ENCODE peak calls at places on chromosomes 5 and 9, in ten cellular contexts. P is dermis microvascular lymphatic vessel endothelial cell; W is stimulated activated CD8-positive, alpha-beta memory T cell treated with anti-CD3 and anti-CD28 coated beads, Interleukin-2, amount 100 ng/mL, for 48 hours; Q is activated T-cell treated with anti-CD3 and anti-CD28 coated beads, Interleukin-2, amount 50 U/mL, for 72 hours; G is NCI-H774; V is cerebellar cortex; E is neuronal stem cell; Y is substantia nigra; B is WERI-Rb-1; N is Daoy. A is an unnamed sample.

GRCh38 chr5:135069016-135069770 is 35.2 kb upstream of the PITX1 start:
- DNase-seq in Y (no peak), N (no peak), E (peak; percentile 95), V (no peak), W (no peak), B (no peak), G (no peak), P (no peak), Q (no peak), A (no peak)

GRCh38 chr5:68070641-68071191 is 144.8 kb upstream of the PIK3R1 start:
- DNase-seq in Y (no peak), W (no peak), E (no peak), G (no peak), Q (no peak), P (no peak), B (no peak), V (no peak), N (no peak), A (no peak)

GRCh38 chr5:72956324-72957140 is 691 bp downstream of the FCHO2 start:
- DNase-seq in Q (peak; percentile 22), B (peak; percentile 48), E (peak; percentile 41), W (peak; percentile 2), G (peak; percentile 31), Y (peak; percentile 48), P (peak; percentile 40), V (peak; percentile 60), N (peak; percentile 75), A (peak; percentile 53)

GRCh38 chr5:55172937-55173695 is at the start of gene CDC20B:
- DNase-seq in P (no peak), V (peak; percentile 64), G (peak; percentile 77), B (peak; percentile 78), Y (peak; percentile 21), E (peak; percentile 83), Q (peak; percentile 79), W (peak; percentile 67), N (peak; percentile 88), A (no peak)

GRCh38 chr9:131020388-131020787 is 11.4 kb downstream of the LAMC3 start:
- DNase-seq in N (peak; percentile 61), W (no peak), B (no peak), E (no peak), G (no peak), V (no peak), Y (no peak), Q (no peak), P (no peak), A (no peak)

GRCh38 chr5:179731791-179732411 is 721 bp upstream of the MAML1 start:
- DNase-seq in Y (no peak), G (no peak), P (peak; percentile 77), B (peak; percentile 8), E (no peak), N (peak; percentile 62), W (no peak), V (peak; percentile 37), Q (peak; percentile 28), A (peak; percentile 78)

GRCh38 chr9:12681620-12682019 is 11.6 kb upstream of the TYRP1 start:
- DNase-seq in B (no peak), Y (no peak), Q (no peak), P (no peak), V (no peak), N (peak; percentile 56), W (no peak), G (no peak), E (no peak), A (no peak)

GRCh38 chr5:106522296-106522695 is 1148.4 kb downstream of the EFNA5 start:
- DNase-seq in B (no peak), P (no peak), E (no peak), Y (no peak), V (no peak), Q (no peak), W (no peak), N (no peak), G (no peak), A (no peak)

GRCh38 chr9:6829027-6829426 is 71.3 kb downstream of the KDM4C start:
- DNase-seq in E (no peak), Q (no peak), N (no peak), Y (no peak), G (no peak), B (no peak), W (no peak), V (no peak), P (no peak), A (no peak)

GRCh38 chr5:14859980-14860379 is 11.6 kb downstream of the ANKH start:
- DNase-seq in P (no peak), N (no peak), G (no peak), Q (no peak), W (no peak), V (peak; percentile 69), B (no peak), Y (no peak), E (no peak), A (no peak)

GRCh38 chr5:53557386-53557785 is 3.1 kb upstream of the NDUFS4 start:
- DNase-seq in P (no peak), W (no peak), B (no peak), G (no peak), Y (no peak), Q (no peak), E (no peak), V (no peak), N (peak; percentile 25), A (no peak)

GRCh38 chr9:87406545-87407166 is 91.0 kb upstream of the DAPK1 start:
- DNase-seq in E (no peak), Q (no peak), B (no peak), G (no peak), Y (no peak), P (no peak), W (no peak), V (no peak), N (no peak), A (no peak)

GRCh38 chr5:72036951-72037350 is 70.3 kb upstream of the MAP1B start:
- DNase-seq in Y (no peak), G (no peak), P (no peak), N (peak; percentile 39), E (no peak), V (peak; percentile 67), B (no peak), W (no peak), Q (no peak), A (no peak)

GRCh38 chr5:96565843-96566242 is 96.3 kb upstream of the CAST start:
- DNase-seq in Q (no peak), G (no peak), B (no peak), E (no peak), Y (no peak), P (peak; percentile 42), V (peak; percentile 81), W (no peak), N (peak; percentile 70), A (no peak)

GRCh38 chr5:172667786-172668735 is 27.0 kb downstream of the NEURL1B start:
- DNase-seq in Y (no peak), Q (no peak), P (no peak), B (no peak), E (no peak), W (no peak), G (no peak), V (no peak), N (no peak), A (no peak)